ENCODE peak calls at places on chromosome 19, in nine cellular contexts. K is GM06990, T is ovary, N is H1, G is body of pancreas, U is suprapubic skin, C is psoas muscle, S is lower lobe of right lung, D is neural crest cell. L is an unnamed sample.

GRCh38 chr19:31330761-31331160 is 18.5 kb downstream of the TSHZ3 start:
- DNase-seq in T (peak), U (no peak), S (no peak), C (no peak), D (no peak), K (no peak), G (no peak), N (no peak), L (no peak)

GRCh38 chr19:12733369-12733896 is 1.1 kb downstream of the TRIR start:
- DNase-seq in T (no peak), C (no peak), G (no peak), S (no peak), U (no peak), K (no peak), N (no peak), D (no peak), L (no peak)

GRCh38 chr19:53520547-53521372 is 17.2 kb upstream of the ZNF331 start:
- DNase-seq in D (peak), C (peak), T (peak), U (peak), G (peak), K (peak), N (peak), S (peak), L (no peak)

GRCh38 chr19:40718774-40719391 is 2.0 kb downstream of the ITPKC start:
- DNase-seq in T (peak), S (peak), D (no peak), U (peak), C (peak), G (peak), K (peak), N (no peak), L (no peak)

GRCh38 chr19:1567116-1567847 is 843 bp downstream of the MEX3D start:
- DNase-seq in N (no peak), S (no peak), T (no peak), D (peak), C (no peak), G (peak), U (no peak), K (no peak), L (no peak)

GRCh38 chr19:56508282-56508778 is 675 bp downstream of the ZNF471 start:
- DNase-seq in S (no peak), U (no peak), D (no peak), N (no peak), G (peak), C (no peak), K (no peak), T (no peak), L (no peak)

GRCh38 chr19:2623743-2624142 is 78.8 kb downstream of the GNG7 start:
- DNase-seq in N (no peak), D (no peak), S (no peak), K (no peak), G (no peak), T (no peak), C (no peak), U (no peak), L (no peak)

GRCh38 chr19:16931306-16931705 is 42.5 kb downstream of the F2RL3 start:
- DNase-seq in S (no peak), N (no peak), G (no peak), T (no peak), C (no peak), D (no peak), U (no peak), K (no peak), L (peak)

GRCh38 chr19:6761053-6761676 is 6.1 kb downstream of the SH2D3A start:
- DNase-seq in D (no peak), K (no peak), C (no peak), T (no peak), S (no peak), G (no peak), N (no peak), U (no peak), L (no peak)

GRCh38 chr19:55704494-55705245 is 29.6 kb downstream of the EPN1 start:
- DNase-seq in S (no peak), N (no peak), C (no peak), U (no peak), D (no peak), T (no peak), K (no peak), G (no peak), L (no peak)

GRCh38 chr19:36604656-36605100 is 435 bp upstream of the ZNF382 start:
- DNase-seq in D (peak), N (no peak), U (no peak), K (peak), S (peak), C (peak), G (peak), T (peak), L (no peak)

GRCh38 chr19:7748756-7749155 is 1.4 kb upstream of the CD209 start:
- DNase-seq in C (no peak), S (no peak), T (no peak), N (peak), U (no peak), D (no peak), K (no peak), G (no peak), L (no peak)

GRCh38 chr19:29467824-29468401 is 57.9 kb upstream of the VSTM2B start:
- DNase-seq in S (no peak), U (no peak), K (no peak), D (no peak), T (no peak), C (no peak), G (no peak), N (peak), L (no peak)

GRCh38 chr19:34308381-34309367 is 54.3 kb downstream of the GARRE1 start:
- DNase-seq in C (no peak), K (peak), U (no peak), G (no peak), S (no peak), D (no peak), T (no peak), N (no peak), L (no peak)

GRCh38 chr19:3115411-3115810 is 20.4 kb upstream of the GNA15 start:
- DNase-seq in C (no peak), G (no peak), T (no peak), U (no peak), S (no peak), N (no peak), D (no peak), K (no peak), L (peak)

GRCh38 chr19:18385359-18385674 is 641 bp upstream of the GDF15 start:
- DNase-seq in C (no peak), D (no peak), G (no peak), T (no peak), K (no peak), U (no peak), S (no peak), N (no peak), L (no peak)

GRCh38 chr19:21586341-21587116 is 81.1 kb downstream of the ZNF429 start:
- DNase-seq in C (peak), K (no peak), G (peak), T (no peak), D (peak), S (peak), U (no peak), N (peak), L (no peak)

GRCh38 chr19:18412610-18413239 is 6.5 kb upstream of the SSBP4 start:
- DNase-seq in T (no peak), K (no peak), D (no peak), G (no peak), U (no peak), S (peak), C (no peak), N (no peak), L (no peak)

GRCh38 chr19:14347999-14348889 is 33.0 kb upstream of the ADGRE5 start:
- DNase-seq in C (peak), N (peak), G (peak), D (peak), U (no peak), K (peak), T (peak), S (peak), L (no peak)

GRCh38 chr19:7063339-7063738 is 4.9 kb upstream of the MBD3L3 start:
- DNase-seq in S (no peak), G (no peak), U (no peak), K (no peak), D (no peak), N (no peak), C (no peak), T (no peak), L (no peak)

GRCh38 chr19:7267792-7268736 is 26.1 kb downstream of the INSR start:
- DNase-seq in K (no peak), U (no peak), D (no peak), T (no peak), C (no peak), G (no peak), N (no peak), S (peak), L (no peak)

GRCh38 chr19:2097330-2098327 is 914 bp downstream of the IZUMO4 start:
- DNase-seq in N (peak), S (no peak), U (no peak), G (peak), D (no peak), C (no peak), K (no peak), T (peak), L (peak)

GRCh38 chr19:43519436-43520088 is 7.4 kb downstream of the ETHE1 start:
- DNase-seq in G (peak), S (peak), C (peak), T (peak), K (no peak), D (peak), U (no peak), N (peak), L (no peak)

GRCh38 chr19:50377517-50377916 is 1.3 kb downstream of the NR1H2 start:
- DNase-seq in D (no peak), S (no peak), N (no peak), K (no peak), U (no peak), T (no peak), C (no peak), G (peak), L (no peak)

GRCh38 chr19:6772028-6772865 is at the start of gene VAV1:
- DNase-seq in D (no peak), T (no peak), K (peak), C (peak), G (no peak), S (peak), U (peak), N (no peak), L (no peak)

GRCh38 chr19:19474950-19475781 is 40.2 kb downstream of the TSSK6 start:
- DNase-seq in C (no peak), U (peak), S (no peak), N (peak), G (no peak), K (no peak), T (no peak), D (no peak), L (no peak)

GRCh38 chr19:12954150-12954962 is 2.7 kb downstream of the GADD45GIP1 start:
- DNase-seq in N (no peak), S (no peak), C (no peak), G (no peak), D (no peak), T (no peak), K (no peak), U (no peak), L (no peak)

GRCh38 chr19:13022859-13023636 is 27.8 kb downstream of the NFIX start:
- DNase-seq in K (peak), G (peak), C (peak), D (no peak), N (no peak), U (peak), T (peak), S (peak), L (no peak)

GRCh38 chr19:36213793-36214387 is 575 bp downstream of the ZNF565 start:
- DNase-seq in N (no peak), T (no peak), G (no peak), U (no peak), D (no peak), K (no peak), C (no peak), S (peak), L (no peak)

GRCh38 chr19:42290523-42291436 is 11.2 kb upstream of the PRR19 start:
- DNase-seq in U (peak), D (peak), K (no peak), G (peak), N (peak), C (peak), S (no peak), T (no peak), L (peak)

GRCh38 chr19:54189020-54189667 is at the start of gene MBOAT7:
- DNase-seq in K (no peak), C (no peak), D (no peak), N (no peak), T (no peak), U (peak), G (no peak), S (no peak), L (peak)

GRCh38 chr19:31745731-31746130 is 396.5 kb upstream of the TSHZ3 start:
- DNase-seq in G (no peak), S (no peak), C (no peak), U (no peak), D (no peak), K (no peak), N (no peak), T (no peak), L (no peak)

GRCh38 chr19:4911314-4911713 is 2.0 kb downstream of the UHRF1 start:
- DNase-seq in C (no peak), K (no peak), D (no peak), G (no peak), S (no peak), U (no peak), N (no peak), T (no peak), L (no peak)

GRCh38 chr19:15780595-15781418 is 6.7 kb upstream of the OR10H5 start:
- DNase-seq in U (no peak), N (no peak), T (peak), K (no peak), S (no peak), C (no peak), G (no peak), D (no peak), L (no peak)

GRCh38 chr19:7257148-7258041 is 36.8 kb downstream of the INSR start:
- DNase-seq in N (no peak), T (peak), C (no peak), S (no peak), D (no peak), U (peak), G (peak), K (no peak), L (no peak)

GRCh38 chr19:35030257-35031071 is at the start of gene SCN1B:
- DNase-seq in C (peak), U (no peak), D (peak), S (no peak), G (peak), K (no peak), N (peak), T (peak), L (no peak)

GRCh38 chr19:17232258-17232657 is 6.2 kb downstream of the OCEL1 start:
- DNase-seq in G (no peak), S (no peak), U (no peak), N (no peak), C (no peak), D (no peak), K (no peak), T (no peak), L (no peak)

GRCh38 chr19:45506246-45506990 is 861 bp upstream of the VASP start:
- DNase-seq in C (peak), N (peak), K (peak), G (peak), S (peak), D (peak), T (peak), U (peak), L (no peak)
- TF ChIP-seq CTCF in C (peak), N (peak), K (peak), G (peak), S (peak), D (peak), T (peak), U (peak), L (peak)

DNA sequence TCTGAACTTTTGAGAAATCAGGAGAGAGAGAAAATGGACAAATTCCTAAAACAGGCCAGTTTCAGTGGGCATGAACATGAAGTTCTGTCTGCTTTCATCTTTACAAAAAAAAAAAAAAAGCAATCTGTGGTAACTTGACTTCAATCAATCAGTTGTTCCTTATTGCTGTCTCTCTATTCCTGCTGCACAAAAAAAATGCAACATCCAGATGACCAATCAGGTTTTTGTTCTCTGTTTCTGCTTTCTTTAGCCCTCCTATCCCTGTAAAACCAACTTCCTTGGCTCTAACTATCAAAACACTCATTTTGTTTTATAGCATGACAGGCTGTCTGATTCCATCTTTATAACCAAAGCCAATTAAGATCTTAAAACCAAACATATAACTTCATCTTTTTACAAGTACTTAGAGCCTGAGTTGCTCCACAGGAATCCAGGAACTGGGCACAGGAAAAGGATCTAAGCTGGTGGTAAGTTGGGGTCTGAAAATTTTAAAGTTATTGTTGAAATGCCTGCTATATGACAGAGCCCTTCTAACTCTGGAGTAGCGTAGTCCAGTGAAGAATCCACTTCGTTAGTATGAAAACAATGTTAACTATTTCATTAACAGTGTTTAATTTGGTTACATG is at the start of gene FPR3:
- DNase-seq in N (no peak), T (no peak), G (no peak), C (no peak), K (no peak), U (no peak), D (no peak), S (no peak), L (no peak)
- TF ChIP-seq CTCF in N (no peak), T (no peak), G (no peak), C (no peak), K (no peak), U (no peak), D (no peak), S (no peak), L (no peak)

DNA sequence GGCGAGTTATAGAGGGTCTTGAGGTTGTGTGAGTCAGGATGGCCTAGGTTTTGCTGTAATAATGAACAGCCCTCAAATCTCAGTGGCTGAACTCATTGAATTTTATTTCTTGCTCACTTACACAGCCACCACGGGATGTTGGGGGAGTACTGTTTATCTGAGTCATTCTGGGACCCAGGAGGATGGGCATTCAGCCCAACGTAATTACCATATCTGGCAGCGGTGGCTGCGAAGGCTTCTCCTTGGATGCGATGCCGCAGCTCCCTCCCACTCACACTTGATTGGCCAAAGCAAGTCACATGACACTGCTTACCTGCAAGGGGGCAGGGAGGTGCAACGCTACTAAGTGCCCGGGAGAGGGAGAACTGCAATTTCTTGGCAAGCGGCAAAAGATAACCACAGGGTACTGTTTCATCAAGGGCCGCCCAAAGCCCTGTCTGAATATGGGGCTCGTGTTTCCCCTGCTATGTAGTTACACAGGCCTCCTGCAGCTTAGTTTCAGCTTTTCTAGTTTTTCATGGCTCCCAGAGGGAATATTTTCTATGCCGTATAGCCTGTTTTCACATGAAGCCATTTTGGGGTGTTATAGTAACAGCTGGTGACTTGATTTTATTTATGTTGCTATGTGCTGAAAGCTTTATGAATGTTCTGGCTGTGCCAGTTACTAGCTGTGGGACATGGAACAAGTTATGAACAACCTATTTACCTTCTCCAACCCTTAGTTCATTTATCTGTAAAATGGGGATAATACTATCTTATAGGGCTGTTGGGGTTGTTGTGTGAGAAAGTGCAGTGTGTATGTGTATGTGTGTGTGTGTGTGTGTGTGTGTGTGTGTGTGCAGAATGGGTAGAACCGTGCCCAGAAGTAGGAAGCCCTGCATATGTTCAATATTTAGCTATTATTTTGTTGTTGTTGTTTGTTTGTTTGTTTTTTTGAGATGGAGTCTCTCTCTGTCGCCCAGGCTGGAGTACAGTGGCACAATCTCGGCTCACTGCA is 20.1 kb downstream of the ZSWIM9 start:
- DNase-seq in K (peak), C (no peak), G (peak), T (no peak), S (no peak), D (peak), U (no peak), N (peak), L (peak)
- TF ChIP-seq CTCF in K (no peak), C (no peak), G (peak), T (no peak), S (no peak), D (peak), U (peak), N (peak), L (peak)

DNA sequence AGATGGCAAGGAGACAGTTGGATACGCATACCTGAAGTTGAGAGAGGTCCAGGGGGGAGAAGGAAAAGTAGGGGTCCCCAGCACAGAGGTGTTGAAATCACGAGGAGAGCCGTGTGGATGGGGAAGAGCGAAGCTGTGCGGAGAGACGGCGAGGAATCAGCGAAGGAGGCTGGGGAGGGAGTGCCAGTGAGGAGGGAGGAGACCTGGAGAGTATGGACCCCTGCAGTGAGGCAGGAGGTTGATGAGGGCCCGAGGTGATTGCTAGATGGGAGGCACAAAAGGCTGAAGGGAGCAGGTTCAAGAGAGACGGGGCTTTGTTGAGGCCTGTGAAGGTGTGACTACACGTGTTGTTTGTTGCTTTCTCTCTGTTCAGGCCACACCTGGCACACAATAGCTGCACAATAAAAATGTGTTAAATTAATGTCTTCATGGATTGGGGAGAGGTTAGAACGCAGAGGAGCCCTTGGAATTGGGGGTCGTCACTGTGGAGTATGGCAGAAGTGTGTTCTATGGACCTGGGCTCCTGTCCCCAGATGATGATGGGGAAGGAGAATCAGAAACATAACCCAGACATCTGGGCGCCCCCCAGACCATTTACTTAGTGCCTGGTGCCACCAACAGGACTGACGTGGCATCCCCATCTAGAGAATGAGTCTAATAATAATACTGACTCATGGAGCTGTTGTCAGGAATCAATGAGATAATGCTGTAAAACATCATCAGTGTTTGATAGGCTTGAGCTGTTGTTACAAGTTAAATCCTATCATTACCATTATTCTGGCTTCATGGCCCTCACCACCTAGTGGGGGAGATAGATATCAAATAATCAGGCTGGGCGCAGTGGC is 137.5 kb downstream of the SIPA1L3 start:
- DNase-seq in K (no peak), S (no peak), G (no peak), D (no peak), U (no peak), C (no peak), T (no peak), N (no peak), L (no peak)
- TF ChIP-seq CTCF in K (peak), S (no peak), G (no peak), D (no peak), U (no peak), C (no peak), T (no peak), N (no peak), L (peak)

DNA sequence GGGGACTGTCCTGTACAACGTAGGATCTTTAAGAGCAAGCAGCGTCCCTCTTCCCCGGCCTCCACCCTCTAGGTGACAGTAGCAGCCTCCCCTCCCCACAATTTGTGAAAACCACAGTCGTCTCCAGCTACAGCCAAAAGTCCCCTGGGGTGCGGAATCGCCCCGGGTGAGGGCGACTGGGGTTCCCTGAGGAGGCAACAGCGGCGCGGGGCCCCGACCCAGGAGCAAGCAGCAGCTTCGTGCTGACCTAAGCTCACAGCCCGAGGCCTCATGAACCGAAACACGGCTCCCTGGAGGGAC is 322 bp downstream of the ZNF558 start:
- DNase-seq in K (no peak), U (no peak), C (no peak), N (peak), G (no peak), T (no peak), D (no peak), S (no peak), L (no peak)
- TF ChIP-seq CTCF in K (no peak), U (no peak), C (no peak), N (no peak), G (no peak), T (no peak), D (no peak), S (no peak), L (no peak)

GRCh38 chr19:45527731-45528130 is 20.5 kb downstream of the VASP start:
- DNase-seq in U (no peak), K (no peak), T (no peak), C (no peak), N (no peak), D (no peak), S (no peak), G (no peak), L (no peak)
- TF ChIP-seq CTCF in U (no peak), K (no peak), T (no peak), C (no peak), N (peak), D (no peak), S (no peak), G (no peak), L (no peak)